ENCODE peak calls at places on chromosomes 11 and 22, in four cellular contexts. One of them, this sample, is unnamed.

GRCh38 chr11:125343732-125344131 is 152.3 kb downstream of the FEZ1 start:
- DNase-seq in body of pancreas: no peak
- DNase-seq in activated CD4-positive, alpha-beta T cell treated with anti-CD3 and anti-CD28 coated beads, Interleukin-2, amount 50 U/mL, for 24 hours: no peak
- DNase-seq in dermis microvascular lymphatic vessel endothelial cell: no peak
- DNase-seq in this sample: no peak

GRCh38 chr11:23112987-23113886 is 253.0 kb upstream of the CCDC179 start:
- DNase-seq in body of pancreas: peak
- DNase-seq in dermis microvascular lymphatic vessel endothelial cell: peak
- DNase-seq in activated CD4-positive, alpha-beta T cell treated with anti-CD3 and anti-CD28 coated beads, Interleukin-2, amount 50 U/mL, for 24 hours: no peak
- DNase-seq in this sample: peak

GRCh38 chr22:24011735-24012068 is 598 bp downstream of the CABIN1 start:
- DNase-seq in body of pancreas: peak
- DNase-seq in dermis microvascular lymphatic vessel endothelial cell: no peak
- DNase-seq in activated CD4-positive, alpha-beta T cell treated with anti-CD3 and anti-CD28 coated beads, Interleukin-2, amount 50 U/mL, for 24 hours: no peak
- DNase-seq in this sample: no peak

GRCh38 chr11:58573451-58574104 is 2.1 kb downstream of the LPXN start:
- DNase-seq in activated CD4-positive, alpha-beta T cell treated with anti-CD3 and anti-CD28 coated beads, Interleukin-2, amount 50 U/mL, for 24 hours: peak
- DNase-seq in body of pancreas: peak
- DNase-seq in dermis microvascular lymphatic vessel endothelial cell: peak
- DNase-seq in this sample: peak

GRCh38 chr11:63931045-63931444 is 7.8 kb upstream of the NAA40 start:
- DNase-seq in activated CD4-positive, alpha-beta T cell treated with anti-CD3 and anti-CD28 coated beads, Interleukin-2, amount 50 U/mL, for 24 hours: no peak
- DNase-seq in body of pancreas: no peak
- DNase-seq in dermis microvascular lymphatic vessel endothelial cell: no peak
- DNase-seq in this sample: no peak

GRCh38 chr11:4060182-4060923 is 34.2 kb upstream of the RRM1 start:
- DNase-seq in dermis microvascular lymphatic vessel endothelial cell: peak
- DNase-seq in activated CD4-positive, alpha-beta T cell treated with anti-CD3 and anti-CD28 coated beads, Interleukin-2, amount 50 U/mL, for 24 hours: no peak
- DNase-seq in body of pancreas: no peak
- DNase-seq in this sample: no peak

GRCh38 chr11:34587282-34587677 is 33.6 kb upstream of the EHF start:
- DNase-seq in body of pancreas: no peak
- DNase-seq in dermis microvascular lymphatic vessel endothelial cell: no peak
- DNase-seq in activated CD4-positive, alpha-beta T cell treated with anti-CD3 and anti-CD28 coated beads, Interleukin-2, amount 50 U/mL, for 24 hours: no peak
- DNase-seq in this sample: no peak

GRCh38 chr11:118064956-118065355 is 11.9 kb upstream of the TMPRSS4 start:
- DNase-seq in body of pancreas: no peak
- DNase-seq in dermis microvascular lymphatic vessel endothelial cell: no peak
- DNase-seq in activated CD4-positive, alpha-beta T cell treated with anti-CD3 and anti-CD28 coated beads, Interleukin-2, amount 50 U/mL, for 24 hours: no peak
- DNase-seq in this sample: no peak

GRCh38 chr11:115618428-115618827 is 114.2 kb upstream of the CADM1 start:
- DNase-seq in activated CD4-positive, alpha-beta T cell treated with anti-CD3 and anti-CD28 coated beads, Interleukin-2, amount 50 U/mL, for 24 hours: no peak
- DNase-seq in dermis microvascular lymphatic vessel endothelial cell: no peak
- DNase-seq in body of pancreas: no peak
- DNase-seq in this sample: no peak

GRCh38 chr11:61157743-61158142 is 3.5 kb downstream of the VPS37C start:
- DNase-seq in dermis microvascular lymphatic vessel endothelial cell: no peak
- DNase-seq in activated CD4-positive, alpha-beta T cell treated with anti-CD3 and anti-CD28 coated beads, Interleukin-2, amount 50 U/mL, for 24 hours: no peak
- DNase-seq in body of pancreas: no peak
- DNase-seq in this sample: peak

GRCh38 chr22:28903719-28904118 is 20.3 kb downstream of the ZNRF3 start:
- DNase-seq in body of pancreas: peak
- DNase-seq in dermis microvascular lymphatic vessel endothelial cell: no peak
- DNase-seq in activated CD4-positive, alpha-beta T cell treated with anti-CD3 and anti-CD28 coated beads, Interleukin-2, amount 50 U/mL, for 24 hours: no peak
- DNase-seq in this sample: no peak

GRCh38 chr22:33476716-33477115 is 418.5 kb upstream of the SYN3 start:
- DNase-seq in dermis microvascular lymphatic vessel endothelial cell: no peak
- DNase-seq in activated CD4-positive, alpha-beta T cell treated with anti-CD3 and anti-CD28 coated beads, Interleukin-2, amount 50 U/mL, for 24 hours: no peak
- DNase-seq in body of pancreas: no peak
- DNase-seq in this sample: peak

GRCh38 chr11:66842501-66842895 is 743 bp upstream of the RCE1 start:
- DNase-seq in dermis microvascular lymphatic vessel endothelial cell: no peak
- DNase-seq in body of pancreas: no peak
- DNase-seq in activated CD4-positive, alpha-beta T cell treated with anti-CD3 and anti-CD28 coated beads, Interleukin-2, amount 50 U/mL, for 24 hours: no peak
- DNase-seq in this sample: no peak

GRCh38 chr22:44341431-44342346 is 28.9 kb upstream of the SHISAL1 start:
- DNase-seq in dermis microvascular lymphatic vessel endothelial cell: no peak
- DNase-seq in activated CD4-positive, alpha-beta T cell treated with anti-CD3 and anti-CD28 coated beads, Interleukin-2, amount 50 U/mL, for 24 hours: no peak
- DNase-seq in body of pancreas: no peak
- DNase-seq in this sample: no peak

GRCh38 chr11:13775471-13775870 is 107.0 kb downstream of the FAR1 start:
- DNase-seq in dermis microvascular lymphatic vessel endothelial cell: no peak
- DNase-seq in body of pancreas: no peak
- DNase-seq in activated CD4-positive, alpha-beta T cell treated with anti-CD3 and anti-CD28 coated beads, Interleukin-2, amount 50 U/mL, for 24 hours: no peak
- DNase-seq in this sample: no peak

GRCh38 chr11:33377100-33377851 is 120.1 kb downstream of the HIPK3 start:
- DNase-seq in activated CD4-positive, alpha-beta T cell treated with anti-CD3 and anti-CD28 coated beads, Interleukin-2, amount 50 U/mL, for 24 hours: no peak
- DNase-seq in body of pancreas: no peak
- DNase-seq in dermis microvascular lymphatic vessel endothelial cell: no peak
- DNase-seq in this sample: no peak

GRCh38 chr11:2975594-2975993 is 16.5 kb downstream of the NAP1L4 start:
- DNase-seq in dermis microvascular lymphatic vessel endothelial cell: peak
- DNase-seq in activated CD4-positive, alpha-beta T cell treated with anti-CD3 and anti-CD28 coated beads, Interleukin-2, amount 50 U/mL, for 24 hours: no peak
- DNase-seq in body of pancreas: peak
- DNase-seq in this sample: peak

GRCh38 chr22:28034760-28035401 is 115.8 kb upstream of the PITPNB start:
- DNase-seq in dermis microvascular lymphatic vessel endothelial cell: peak
- DNase-seq in body of pancreas: peak
- DNase-seq in activated CD4-positive, alpha-beta T cell treated with anti-CD3 and anti-CD28 coated beads, Interleukin-2, amount 50 U/mL, for 24 hours: no peak
- DNase-seq in this sample: peak

GRCh38 chr22:43944670-43945430 is 10.4 kb upstream of the SAMM50 start:
- DNase-seq in dermis microvascular lymphatic vessel endothelial cell: no peak
- DNase-seq in activated CD4-positive, alpha-beta T cell treated with anti-CD3 and anti-CD28 coated beads, Interleukin-2, amount 50 U/mL, for 24 hours: no peak
- DNase-seq in body of pancreas: no peak
- DNase-seq in this sample: no peak

GRCh38 chr11:68383976-68384501 is 71.6 kb downstream of the LRP5 start:
- DNase-seq in dermis microvascular lymphatic vessel endothelial cell: peak
- DNase-seq in activated CD4-positive, alpha-beta T cell treated with anti-CD3 and anti-CD28 coated beads, Interleukin-2, amount 50 U/mL, for 24 hours: peak
- DNase-seq in body of pancreas: peak
- DNase-seq in this sample: peak

This sample was measured in GM12865.